ENCODE peak calls at places on chromosomes 12 and 14, in four cellular contexts. J, Q, P and W are unnamed samples.
A peak's percentile ranks its signal among the peaks of the same experiment; 100 is the strongest.

GRCh38 chr12:74816398-74817175 is 279.0 kb downstream of the ATXN7L3B start:
- DNase-seq in J (no peak), Q (no peak), P (no peak), W (no peak)

GRCh38 chr12:85920324-85920947 is 46.3 kb downstream of the NTS start:
- DNase-seq in J (no peak), Q (no peak), P (peak; percentile 40), W (peak; percentile 20)

GRCh38 chr14:90677484-90678045 is 138.7 kb downstream of the TTC7B start:
- DNase-seq in J (no peak), Q (peak; percentile 13), P (no peak), W (no peak)

GRCh38 chr12:49684310-49684854 is 22.8 kb downstream of the FMNL3 start:
- DNase-seq in J (no peak), Q (no peak), P (no peak), W (no peak)

GRCh38 chr12:71447691-71448660 is 8.4 kb downstream of the LGR5 start:
- DNase-seq in J (no peak), Q (no peak), P (no peak), W (no peak)

GRCh38 chr12:89212339-89212771 is 139.9 kb downstream of the DUSP6 start:
- DNase-seq in J (peak; percentile 16), Q (no peak), P (no peak), W (no peak)

GRCh38 chr12:67472551-67472950 is 176.0 kb upstream of the DYRK2 start:
- DNase-seq in J (no peak), Q (no peak), P (no peak), W (no peak)

GRCh38 chr12:59087077-59087673 is 166.9 kb upstream of the LRIG3 start:
- DNase-seq in J (peak; percentile 15), Q (no peak), P (no peak), W (no peak)

GRCh38 chr12:45648070-45648469 is 81.4 kb upstream of the ARID2 start:
- DNase-seq in J (peak; percentile 33), Q (no peak), P (no peak), W (no peak)

GRCh38 chr12:57864811-57865751 is 18.6 kb upstream of the CTDSP2 start:
- DNase-seq in J (peak; percentile 82), Q (peak; percentile 72), P (peak; percentile 80), W (peak; percentile 77)

GRCh38 chr12:92942905-92943304 is 13.8 kb upstream of the EEA1 start:
- DNase-seq in J (no peak), Q (no peak), P (no peak), W (no peak)

GRCh38 chr14:83044001-83044400 is 1510.3 kb upstream of the SEL1L start:
- DNase-seq in J (no peak), Q (no peak), P (no peak), W (no peak)

GRCh38 chr12:48366131-48366530 is 15.4 kb upstream of the ZNF641 start:
- DNase-seq in J (no peak), Q (no peak), P (no peak), W (no peak)

GRCh38 chr14:95519699-95520098 is 3.2 kb upstream of the SYNE3 start:
- DNase-seq in J (peak; percentile 71), Q (peak; percentile 79), P (peak; percentile 53), W (no peak)

GRCh38 chr12:54561164-54561563 is 11.8 kb downstream of the PDE1B start:
- DNase-seq in J (peak; percentile 39), Q (peak; percentile 5), P (peak; percentile 28), W (no peak)

GRCh38 chr12:23083267-23083666 is 458.3 kb downstream of the ETNK1 start:
- DNase-seq in J (no peak), Q (peak; percentile 5), P (no peak), W (no peak)

GRCh38 chr12:62263956-62264355 is 3.8 kb downstream of the USP15 start:
- DNase-seq in J (no peak), Q (no peak), P (no peak), W (no peak)

GRCh38 chr14:55957950-55958349 is 160.3 kb upstream of the PELI2 start:
- DNase-seq in J (no peak), Q (no peak), P (no peak), W (no peak)

GRCh38 chr12:6123258-6123657 is 1.2 kb downstream of the VWF start:
- DNase-seq in J (no peak), Q (no peak), P (no peak), W (no peak)

GRCh38 chr14:74875204-74875603 is 741 bp downstream of the PROX2 start:
- DNase-seq in J (no peak), Q (no peak), P (no peak), W (no peak)

GRCh38 chr12:716506-716905 is 35.9 kb upstream of the WNK1 start:
- DNase-seq in J (no peak), Q (peak; percentile 47), P (no peak), W (no peak)

GRCh38 chr14:83798421-83798820 is 1731.5 kb upstream of the FLRT2 start:
- DNase-seq in J (no peak), Q (no peak), P (no peak), W (no peak)

GRCh38 chr12:53064613-53065415 is 14.4 kb downstream of the SPRYD3 start:
- DNase-seq in J (no peak), Q (no peak), P (no peak), W (no peak)